ENCODE peak calls at places on chromosome 9, in nine cellular contexts. L is right atrium auricular region; O is upper lobe of right lung; I is IMR-90; E is GM23248; P is CD8-positive, alpha-beta T cell; J is endothelial cell of umbilical vein; R is right lobe of liver; F is tibial artery. X is an unnamed sample.
A peak's percentile ranks its signal among the peaks of the same experiment; 100 is the strongest.

GRCh38 chr9:78030553-78031270 is 899 bp downstream of the GNAQ start:
- DNase-seq in L (no peak), O (peak; percentile 86), I (peak; percentile 21), E (peak; percentile 74), P (peak; percentile 57), J (peak; percentile 53), R (peak; percentile 69), F (peak; percentile 52), X (peak; percentile 53)

GRCh38 chr9:136944094-136944518 is 432 bp downstream of the FBXW5 start:
- DNase-seq in L (no peak), O (no peak), I (peak; percentile 55), E (peak; percentile 86), P (no peak), J (peak; percentile 59), R (no peak), F (no peak), X (no peak)

GRCh38 chr9:12735669-12736068 is 39.2 kb upstream of the LURAP1L start:
- DNase-seq in L (no peak), O (no peak), I (no peak), E (no peak), P (no peak), J (peak; percentile 19), R (no peak), F (no peak), X (no peak)

GRCh38 chr9:138007566-138008080 is 130.0 kb downstream of the CACNA1B start:
- DNase-seq in L (peak; percentile 46), O (peak; percentile 47), I (no peak), E (no peak), P (no peak), J (no peak), R (peak; percentile 13), F (no peak), X (no peak)

GRCh38 chr9:101574773-101575333 is 19.9 kb downstream of the PPP3R2 start:
- DNase-seq in L (no peak), O (no peak), I (no peak), E (no peak), P (no peak), J (no peak), R (no peak), F (no peak), X (no peak)

GRCh38 chr9:113131689-113132151 is 19.1 kb upstream of the SLC31A2 start:
- DNase-seq in L (no peak), O (no peak), I (peak; percentile 37), E (peak; percentile 41), P (no peak), J (peak; percentile 28), R (no peak), F (no peak), X (no peak)

GRCh38 chr9:115883467-115884329 is 269.9 kb upstream of the PAPPA start:
- DNase-seq in L (no peak), O (no peak), I (peak; percentile 60), E (peak; percentile 69), P (no peak), J (peak; percentile 9), R (peak; percentile 25), F (no peak), X (peak; percentile 24)

GRCh38 chr9:91144782-91145181 is 216.9 kb downstream of the AUH start:
- DNase-seq in L (no peak), O (no peak), I (peak; percentile 71), E (peak; percentile 84), P (no peak), J (no peak), R (no peak), F (no peak), X (no peak)

GRCh38 chr9:70134360-70134759 is 90.7 kb downstream of the MAMDC2 start:
- DNase-seq in L (no peak), O (no peak), I (no peak), E (no peak), P (no peak), J (no peak), R (no peak), F (no peak), X (no peak)

GRCh38 chr9:18566125-18566524 is 92.2 kb downstream of the ADAMTSL1 start:
- DNase-seq in L (no peak), O (no peak), I (peak; percentile 91), E (peak; percentile 78), P (no peak), J (peak; percentile 92), R (no peak), F (no peak), X (no peak)

GRCh38 chr9:7115606-7116005 is 357.8 kb downstream of the KDM4C start:
- DNase-seq in L (no peak), O (no peak), I (no peak), E (no peak), P (no peak), J (no peak), R (no peak), F (no peak), X (no peak)

GRCh38 chr9:11025775-11026174 is 413.0 kb upstream of the PTPRD start:
- DNase-seq in L (no peak), O (no peak), I (no peak), E (no peak), P (no peak), J (no peak), R (no peak), F (no peak), X (no peak)

GRCh38 chr9:107293555-107294085 is 10.5 kb downstream of the RAD23B start:
- DNase-seq in L (no peak), O (no peak), I (no peak), E (no peak), P (no peak), J (no peak), R (no peak), F (no peak), X (no peak)

GRCh38 chr9:75148551-75148950 is 60.2 kb downstream of the OSTF1 start:
- DNase-seq in L (no peak), O (no peak), I (peak; percentile 95), E (peak; percentile 90), P (no peak), J (peak; percentile 87), R (no peak), F (no peak), X (no peak)

GRCh38 chr9:34328500-34328982 is 527 bp downstream of the KIF24 start:
- DNase-seq in L (no peak), O (no peak), I (no peak), E (no peak), P (no peak), J (no peak), R (no peak), F (no peak), X (no peak)

GRCh38 chr9:137319976-137320551 is 18.0 kb upstream of the NRARP start:
- DNase-seq in L (no peak), O (no peak), I (no peak), E (no peak), P (no peak), J (no peak), R (peak; percentile 20), F (no peak), X (no peak)

GRCh38 chr9:138011951-138012500 is 134.4 kb downstream of the CACNA1B start:
- DNase-seq in L (no peak), O (peak; percentile 39), I (no peak), E (no peak), P (no peak), J (no peak), R (no peak), F (no peak), X (no peak)

GRCh38 chr9:130663258-130664171 is 879 bp upstream of the PRDM12 start:
- DNase-seq in L (no peak), O (no peak), I (no peak), E (peak; percentile 44), P (no peak), J (no peak), R (no peak), F (no peak), X (no peak)

GRCh38 chr9:35868972-35869371 is 1.2 kb downstream of the OR13J1 start:
- DNase-seq in L (no peak), O (no peak), I (no peak), E (no peak), P (no peak), J (no peak), R (no peak), F (no peak), X (no peak)

GRCh38 chr9:98047002-98047401 is 9.5 kb upstream of the NANS start:
- DNase-seq in L (no peak), O (no peak), I (no peak), E (no peak), P (no peak), J (no peak), R (no peak), F (no peak), X (no peak)

GRCh38 chr9:135295556-135296300 is 183.9 kb upstream of the PPP1R26 start:
- DNase-seq in L (no peak), O (no peak), I (no peak), E (no peak), P (no peak), J (no peak), R (no peak), F (no peak), X (no peak)
- H3K27me3 ChIP-seq in L (no peaks in the 10 kb centered on the region), O (peaks cover 14% of the 10 kb centered on the region), I (no peaks in the 10 kb centered on the region), E (peaks cover 42% of the 10 kb centered on the region), P (no peaks in the 10 kb centered on the region), J (no peaks in the 10 kb centered on the region), R (no peaks in the 10 kb centered on the region), F (no peaks in the 10 kb centered on the region), X (no peaks in the 10 kb centered on the region)

GRCh38 chr9:121298689-121299112 is 30.7 kb downstream of the GSN start:
- DNase-seq in L (no peak), O (no peak), I (no peak), E (peak; percentile 31), P (no peak), J (peak; percentile 43), R (no peak), F (peak; percentile 67), X (no peak)
- H3K4me1 ChIP-seq in L (no peaks in the 10 kb centered on the region), O (peaks cover 73% of the 10 kb centered on the region), I (peaks cover 15% of the 10 kb centered on the region), E (peaks cover 7% of the 10 kb centered on the region), P (peaks cover 11% of the 10 kb centered on the region), J (peaks cover 15% of the 10 kb centered on the region), R (peaks cover 22% of the 10 kb centered on the region), F (peaks cover 26% of the 10 kb centered on the region), X (no peaks in the 10 kb centered on the region)

DNA sequence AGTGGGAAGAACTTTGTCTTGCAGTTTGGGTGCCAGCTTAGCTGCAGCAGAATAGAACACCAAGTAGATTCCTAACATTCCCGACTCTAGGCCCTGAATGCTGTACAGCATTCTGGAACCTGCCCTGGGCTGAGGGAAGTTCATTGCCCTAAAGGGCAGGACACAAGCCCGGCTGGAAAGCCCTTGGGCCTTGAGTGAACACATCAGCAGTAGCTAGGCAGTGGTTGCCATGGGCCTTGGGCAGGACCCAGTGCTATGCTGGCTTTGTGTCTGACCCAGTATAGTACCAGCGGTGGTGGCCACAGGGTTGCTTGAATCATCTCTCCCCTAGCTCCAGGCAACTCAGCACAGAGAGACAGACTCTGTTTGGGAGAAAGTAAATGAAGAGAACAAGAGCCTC is 137.8 kb downstream of the AGTPBP1 start:
- DNase-seq in L (no peak), O (no peak), I (no peak), E (no peak), P (no peak), J (no peak), R (no peak), F (no peak), X (no peak)
- H3K4me3 ChIP-seq in L (no peak overlapping the region), O (no peak overlapping the region), I (no peak overlapping the region), E (no peak overlapping the region), P (no peak overlapping the region), J (no peak overlapping the region), R (no peak overlapping the region), F (no peak overlapping the region), X (no peak overlapping the region)

DNA sequence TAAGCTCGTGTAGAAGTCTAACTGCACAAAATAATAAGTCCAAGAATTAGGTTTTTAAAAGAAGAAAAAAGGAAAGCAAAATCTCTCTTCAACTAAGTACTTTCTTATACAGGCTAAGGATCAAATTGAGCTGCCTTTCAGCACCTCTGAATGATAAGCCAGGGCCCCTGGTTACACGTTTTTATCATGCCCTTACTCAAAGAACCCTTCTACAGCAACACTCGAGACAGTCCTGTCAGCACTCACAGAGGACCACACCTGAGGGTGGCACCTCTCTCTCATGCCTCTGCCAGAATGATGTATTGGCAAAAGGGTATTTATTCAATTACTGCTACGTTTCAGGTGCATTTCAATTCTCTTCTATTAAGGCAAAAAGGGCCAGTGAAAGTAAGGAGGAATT is 150.5 kb downstream of the BNC2 start:
- DNase-seq in L (no peak), O (no peak), I (no peak), E (no peak), P (no peak), J (no peak), R (no peak), F (no peak), X (no peak)
- H3K27me3 ChIP-seq in L (no peaks in the 10 kb centered on the region), O (no peaks in the 10 kb centered on the region), I (no peaks in the 10 kb centered on the region), E (no peaks in the 10 kb centered on the region), P (no peaks in the 10 kb centered on the region), J (no peaks in the 10 kb centered on the region), R (no peaks in the 10 kb centered on the region), F (no peaks in the 10 kb centered on the region), X (no peaks in the 10 kb centered on the region)